ENCODE peak calls at places on chromosomes 7 and 10, in four cellular contexts. U is activated CD4-positive, alpha-beta T cell treated with anti-CD3 and anti-CD28 coated beads, Interleukin-2, amount 10 ng/mL, durations not matched to agents 7 days and 5 days; M is brain microvascular endothelial cell; B is left cardiac atrium. E is an unnamed sample.

GRCh38 chr10:119541046-119541445 is 1.5 kb downstream of the RGS10 start:
- DNase-seq in M (no peak), B (no peak), U (no peak), E (no peak)

GRCh38 chr10:102656791-102657371 is 12.6 kb downstream of the TRIM8 start:
- DNase-seq in B (no peak), M (no peak), U (no peak), E (no peak)

GRCh38 chr10:87961314-87961713 is 97.9 kb downstream of the PTEN start:
- DNase-seq in U (no peak), M (peak; percentile 21), B (no peak), E (peak; percentile 84)

GRCh38 chr10:101113890-101114403 is 17.2 kb upstream of the TLX1 start:
- DNase-seq in B (no peak), U (no peak), M (no peak), E (no peak)

GRCh38 chr10:70672165-70672992 is at the start of gene ADAMTS14:
- DNase-seq in B (peak; percentile 64), U (no peak), M (no peak), E (no peak)

GRCh38 chr7:84017653-84018052 is 176.9 kb downstream of the SEMA3A start:
- DNase-seq in B (no peak), U (no peak), M (no peak), E (no peak)

GRCh38 chr10:100792544-100792943 is 47.2 kb downstream of the PAX2 start:
- DNase-seq in M (no peak), B (no peak), U (no peak), E (no peak)

GRCh38 chr7:106462365-106462859 is 177.6 kb upstream of the NAMPT start:
- DNase-seq in B (no peak), U (peak; percentile 15), M (peak; percentile 11), E (peak; percentile 83)

GRCh38 chr10:62456611-62457101 is 82.5 kb downstream of the ZNF365 start:
- DNase-seq in B (no peak), U (no peak), M (no peak), E (no peak)

E was measured in endothelial cell of umbilical vein.